ENCODE peak calls at places on chromosomes 2 and 18, in nine cellular contexts. R, P, L, Q, T, M, S, G and H are unnamed samples.

GRCh38 chr2:133658020-133658903 is 90.0 kb upstream of the NCKAP5 start:
- DNase-seq in M (peak), L (no peak), G (no peak), S (no peak), T (no peak), P (no peak), Q (peak), R (peak), H (no peak)

GRCh38 chr2:229083606-229084349 is 187.3 kb downstream of the PID1 start:
- DNase-seq in Q (no peak), M (no peak), P (no peak), R (no peak), G (no peak), T (no peak), S (no peak), L (no peak), H (no peak)

GRCh38 chr18:67359868-67360838 is 156.4 kb downstream of the DSEL start:
- DNase-seq in P (no peak), S (no peak), T (peak), Q (peak), M (peak), R (peak), L (no peak), G (no peak), H (no peak)

GRCh38 chr2:33001823-33002222 is 55.1 kb downstream of the LTBP1 start:
- DNase-seq in M (no peak), Q (no peak), G (no peak), S (no peak), L (no peak), P (no peak), R (no peak), T (no peak), H (no peak)

GRCh38 chr18:46630160-46630559 is 26.9 kb downstream of the LOXHD1 start:
- DNase-seq in M (peak), Q (peak), T (no peak), G (no peak), P (no peak), L (no peak), R (no peak), S (no peak), H (no peak)

GRCh38 chr2:115162454-115163293 is 720.2 kb downstream of the DPP10 start:
- DNase-seq in P (no peak), G (peak), T (no peak), L (peak), Q (no peak), S (no peak), M (no peak), R (no peak), H (no peak)

GRCh38 chr2:237590272-237591020 is at the start of gene RAB17:
- DNase-seq in M (peak), T (peak), S (peak), L (peak), G (peak), R (no peak), P (no peak), Q (no peak), H (no peak)

GRCh38 chr2:160783481-160783880 is 289.9 kb upstream of the RBMS1 start:
- DNase-seq in M (peak), S (no peak), R (peak), L (no peak), P (no peak), G (no peak), T (no peak), Q (peak), H (no peak)

GRCh38 chr2:88827821-88828220 is 136.3 kb downstream of the RPIA start:
- DNase-seq in L (no peak), P (no peak), Q (no peak), G (no peak), R (no peak), M (no peak), S (no peak), T (no peak), H (no peak)

GRCh38 chr18:11984091-11984490 is 2.8 kb downstream of the IMPA2 start:
- DNase-seq in S (no peak), M (no peak), R (no peak), Q (no peak), L (no peak), T (no peak), G (no peak), P (no peak), H (no peak)

GRCh38 chr2:24892928-24893327 is 27.1 kb downstream of the ADCY3 start:
- DNase-seq in Q (no peak), T (no peak), G (no peak), R (peak), P (no peak), M (no peak), S (no peak), L (no peak), H (no peak)

GRCh38 chr2:21655136-21655535 is 531.4 kb downstream of the TDRD15 start:
- DNase-seq in R (no peak), L (no peak), T (no peak), Q (no peak), M (no peak), P (no peak), S (no peak), G (no peak), H (no peak)

GRCh38 chr2:21657475-21657874 is 533.7 kb downstream of the TDRD15 start:
- DNase-seq in M (peak), P (no peak), G (no peak), R (no peak), L (no peak), Q (no peak), S (no peak), T (no peak), H (no peak)

GRCh38 chr2:21658269-21658668 is 534.5 kb downstream of the TDRD15 start:
- DNase-seq in S (no peak), P (no peak), Q (no peak), M (no peak), T (no peak), L (no peak), R (no peak), G (no peak), H (no peak)

GRCh38 chr2:21658907-21659306 is 535.1 kb downstream of the TDRD15 start:
- DNase-seq in R (no peak), L (no peak), S (no peak), T (no peak), P (no peak), M (no peak), Q (no peak), G (no peak), H (no peak)

GRCh38 chr2:21656330-21657075 is 532.7 kb downstream of the TDRD15 start:
- DNase-seq in G (no peak), M (no peak), S (no peak), L (no peak), R (no peak), P (no peak), Q (no peak), T (no peak), H (no peak)
- TF ChIP-seq CTCF in G (no peak), M (no peak), S (no peak), L (no peak), R (no peak), P (no peak), Q (no peak), T (no peak), H (no peak)

DNA sequence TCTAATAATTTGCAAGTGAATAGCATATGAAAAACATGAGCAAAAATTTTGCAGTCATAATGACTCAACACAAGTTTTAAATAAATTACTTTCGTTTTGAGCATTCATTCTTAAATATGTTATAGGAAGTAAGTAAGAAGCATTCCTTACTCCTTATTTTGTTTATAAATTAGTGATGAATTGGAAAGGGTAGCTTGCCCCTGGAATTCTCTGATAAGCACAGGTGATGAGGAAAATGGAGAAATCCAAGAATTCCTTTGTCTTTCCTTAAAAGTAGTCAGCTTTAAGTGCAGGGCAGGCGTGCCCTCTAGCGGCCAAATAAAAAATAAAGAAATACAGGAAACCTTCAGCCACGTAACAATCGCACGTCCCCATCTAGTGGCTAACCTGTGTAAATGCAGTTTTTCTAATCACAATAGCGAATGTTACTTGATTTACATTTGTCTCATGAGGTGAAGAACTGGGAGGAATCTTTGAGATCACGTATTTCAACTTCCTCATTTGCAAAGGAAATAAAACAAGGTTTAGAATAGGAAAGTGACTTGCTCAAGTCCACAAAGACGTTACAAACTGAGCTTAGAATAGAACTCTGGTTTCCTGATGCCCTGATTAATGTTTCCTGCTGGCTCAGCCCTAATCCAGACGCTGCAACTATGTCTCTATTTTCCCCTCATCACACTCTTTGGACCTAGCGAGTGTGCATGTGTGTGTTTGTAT is 47.2 kb upstream of the ZNG1B start:
- DNase-seq in L (peak), G (peak), S (no peak), R (peak), T (peak), Q (peak), M (peak), P (peak), H (no peak)
- TF ChIP-seq CTCF in L (peak), G (peak), S (peak), R (peak), T (peak), Q (peak), M (peak), P (peak), H (peak)

GRCh38 chr2:62705007-62705829 is at the start of gene EHBP1:
- DNase-seq in Q (peak), G (peak), M (peak), L (peak), T (peak), R (peak), S (peak), P (peak), H (peak)
- TF ChIP-seq CTCF in Q (no peak), G (no peak), M (no peak), L (no peak), T (no peak), R (no peak), S (no peak), P (no peak), H (no peak)

DNA sequence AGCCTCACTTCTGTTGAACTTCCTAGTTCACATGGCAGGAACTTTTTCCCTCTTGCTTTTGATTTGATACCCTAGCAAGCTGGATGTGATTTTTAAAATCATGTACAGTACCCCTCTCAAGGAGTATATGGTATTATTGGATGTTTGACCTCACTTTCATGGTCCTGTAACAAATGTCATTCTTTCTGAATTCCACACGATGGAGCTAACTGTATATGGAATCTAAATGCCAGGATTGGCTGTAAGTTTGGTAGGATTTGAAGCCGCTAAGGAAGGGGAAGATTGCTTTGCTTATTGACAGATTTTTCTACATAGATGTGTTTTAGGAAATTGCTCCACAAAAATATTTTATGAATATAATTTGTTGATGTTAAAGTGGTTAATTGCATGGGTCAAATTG is 18.3 kb downstream of the MAIP1 start:
- DNase-seq in Q (peak), P (no peak), G (no peak), T (peak), L (peak), R (peak), S (no peak), M (peak), H (no peak)
- TF ChIP-seq CTCF in Q (peak), P (no peak), G (peak), T (peak), L (peak), R (peak), S (peak), M (peak), H (peak)